ENCODE peak calls at places on chromosomes 7 and 10, in ten cellular contexts. T, W, U, P, L, M, I, B, D and K are unnamed samples.

GRCh38 chr7:116876664-116877442 is 14.5 kb downstream of the CAPZA2 start:
- DNase-seq in T (no peak), W (no peak), U (peak; percentile 79), P (no peak), L (peak; percentile 55), M (no peak), I (peak; percentile 99), B (no peak), D (no peak), K (no peak)

GRCh38 chr7:64907641-64908326 is 4.7 kb downstream of the ZNF273 start:
- DNase-seq in T (no peak), W (no peak), U (no peak), P (no peak), L (no peak), M (no peak), I (no peak), B (no peak), D (no peak), K (no peak)

GRCh38 chr10:116721991-116722392 is 20.4 kb downstream of the HSPA12A start:
- DNase-seq in T (peak; percentile 51), W (no peak), U (no peak), P (no peak), L (no peak), M (peak; percentile 61), I (no peak), B (no peak), D (no peak), K (no peak)

GRCh38 chr7:80533287-80533686 is 21.4 kb upstream of the GNAT3 start:
- DNase-seq in T (no peak), W (no peak), U (no peak), P (no peak), L (no peak), M (no peak), I (no peak), B (no peak), D (no peak), K (no peak)

GRCh38 chr7:64959072-64959747 is 31.6 kb downstream of the ZNF117 start:
- DNase-seq in T (no peak), W (no peak), U (no peak), P (no peak), L (no peak), M (no peak), I (peak; percentile 15), B (no peak), D (no peak), K (no peak)

GRCh38 chr10:3324572-3324971 is 152.0 kb upstream of the PITRM1 start:
- DNase-seq in T (no peak), W (no peak), U (no peak), P (no peak), L (no peak), M (no peak), I (no peak), B (no peak), D (no peak), K (no peak)

GRCh38 chr10:96275685-96276418 is 4.5 kb upstream of the BLNK start:
- DNase-seq in T (no peak), W (no peak), U (peak; percentile 92), P (peak; percentile 60), L (peak; percentile 73), M (no peak), I (no peak), B (no peak), D (no peak), K (no peak)

GRCh38 chr7:148503900-148504487 is 86.6 kb upstream of the C7orf33 start:
- DNase-seq in T (no peak), W (no peak), U (no peak), P (no peak), L (no peak), M (no peak), I (peak; percentile 41), B (no peak), D (no peak), K (no peak)

GRCh38 chr7:122310119-122311021 is 5.8 kb upstream of the FEZF1 start:
- DNase-seq in T (no peak), W (no peak), U (no peak), P (no peak), L (no peak), M (no peak), I (peak; percentile 38), B (peak; percentile 79), D (no peak), K (no peak)

GRCh38 chr7:12207046-12207445 is 4.0 kb upstream of the TMEM106B start:
- DNase-seq in T (no peak), W (no peak), U (peak; percentile 31), P (peak; percentile 56), L (no peak), M (no peak), I (no peak), B (no peak), D (no peak), K (no peak)

DNA sequence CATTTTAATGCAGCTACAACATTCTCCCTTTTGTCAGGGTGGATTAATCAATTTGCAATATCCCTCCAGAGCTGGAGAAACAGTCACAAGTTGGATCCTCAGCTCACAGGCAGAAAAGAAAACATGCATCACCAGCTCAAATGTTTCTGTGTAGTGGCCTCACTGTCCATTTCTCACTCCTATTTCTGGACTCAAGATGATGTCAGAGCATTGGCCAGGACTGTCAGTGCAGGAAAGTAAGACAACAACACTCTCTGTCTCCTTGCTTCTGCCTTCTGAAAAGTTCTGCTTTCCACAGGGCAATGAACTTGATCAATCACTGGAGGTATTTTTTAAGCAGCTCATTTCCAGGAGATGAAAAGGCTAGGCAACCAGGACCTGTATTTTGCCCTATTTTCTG is 8.2 kb upstream of the SVIL start:
- DNase-seq in T (peak; percentile 83), W (no peak), U (no peak), P (no peak), L (no peak), M (no peak), I (no peak), B (no peak), D (no peak), K (no peak)
- TF ChIP-seq POLR2AphosphoS5 in T (peak; percentile 75), W (peak; percentile 74), U (peak; percentile 87), P (no peak), L (no peak), M (no peak), I (no peak), B (peak; percentile 18), D (no peak), K (no peak)

GRCh38 chr10:484441-484924 is 205.0 kb downstream of the DIP2C start:
- DNase-seq in T (no peak), W (no peak), U (peak; percentile 42), P (no peak), L (peak; percentile 35), M (peak; percentile 79), I (peak; percentile 26), B (no peak), D (peak; percentile 58), K (no peak)

GRCh38 chr10:484925-485661 is 204.4 kb downstream of the DIP2C start:
- DNase-seq in T (no peak), W (no peak), U (peak; percentile 29), P (no peak), L (no peak), M (peak; percentile 76), I (peak; percentile 76), B (no peak), D (peak; percentile 49), K (no peak)

GRCh38 chr10:488081-488932 is 201.2 kb downstream of the DIP2C start:
- DNase-seq in T (no peak), W (no peak), U (peak; percentile 14), P (no peak), L (no peak), M (peak; percentile 56), I (no peak), B (no peak), D (no peak), K (no peak)

GRCh38 chr10:485776-486572 is 203.5 kb downstream of the DIP2C start:
- DNase-seq in T (peak; percentile 86), W (no peak), U (peak; percentile 23), P (no peak), L (no peak), M (peak; percentile 40), I (no peak), B (no peak), D (no peak), K (no peak)

DNA sequence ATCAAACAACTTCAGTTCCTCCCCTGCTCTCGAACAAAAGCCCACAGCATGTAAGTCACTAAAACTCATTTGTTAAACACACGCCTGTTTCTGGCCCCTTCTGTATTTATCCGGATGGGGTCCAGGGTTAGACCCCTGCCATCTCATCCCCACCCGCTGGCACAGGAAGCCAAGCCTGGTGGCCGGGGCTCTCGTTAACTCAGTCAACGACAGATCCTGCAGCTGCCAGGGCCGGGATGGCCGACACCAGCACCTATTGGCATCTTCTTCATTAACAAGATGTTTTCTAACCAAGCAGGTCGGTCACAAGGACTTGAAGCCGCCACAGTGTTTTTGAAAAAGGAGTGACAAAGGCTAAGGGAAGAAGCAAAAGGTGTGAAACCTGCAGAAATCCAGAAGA is 202.8 kb downstream of the DIP2C start:
- DNase-seq in T (no peak), W (no peak), U (peak; percentile 23), P (no peak), L (no peak), M (peak; percentile 76), I (no peak), B (no peak), D (no peak), K (no peak)
- TF ChIP-seq POLR2A in T (no peak), W (no peak), U (no peak), P (no peak), L (no peak), M (no peak), I (no peak), B (no peak), D (no peak), K (no peak)

DNA sequence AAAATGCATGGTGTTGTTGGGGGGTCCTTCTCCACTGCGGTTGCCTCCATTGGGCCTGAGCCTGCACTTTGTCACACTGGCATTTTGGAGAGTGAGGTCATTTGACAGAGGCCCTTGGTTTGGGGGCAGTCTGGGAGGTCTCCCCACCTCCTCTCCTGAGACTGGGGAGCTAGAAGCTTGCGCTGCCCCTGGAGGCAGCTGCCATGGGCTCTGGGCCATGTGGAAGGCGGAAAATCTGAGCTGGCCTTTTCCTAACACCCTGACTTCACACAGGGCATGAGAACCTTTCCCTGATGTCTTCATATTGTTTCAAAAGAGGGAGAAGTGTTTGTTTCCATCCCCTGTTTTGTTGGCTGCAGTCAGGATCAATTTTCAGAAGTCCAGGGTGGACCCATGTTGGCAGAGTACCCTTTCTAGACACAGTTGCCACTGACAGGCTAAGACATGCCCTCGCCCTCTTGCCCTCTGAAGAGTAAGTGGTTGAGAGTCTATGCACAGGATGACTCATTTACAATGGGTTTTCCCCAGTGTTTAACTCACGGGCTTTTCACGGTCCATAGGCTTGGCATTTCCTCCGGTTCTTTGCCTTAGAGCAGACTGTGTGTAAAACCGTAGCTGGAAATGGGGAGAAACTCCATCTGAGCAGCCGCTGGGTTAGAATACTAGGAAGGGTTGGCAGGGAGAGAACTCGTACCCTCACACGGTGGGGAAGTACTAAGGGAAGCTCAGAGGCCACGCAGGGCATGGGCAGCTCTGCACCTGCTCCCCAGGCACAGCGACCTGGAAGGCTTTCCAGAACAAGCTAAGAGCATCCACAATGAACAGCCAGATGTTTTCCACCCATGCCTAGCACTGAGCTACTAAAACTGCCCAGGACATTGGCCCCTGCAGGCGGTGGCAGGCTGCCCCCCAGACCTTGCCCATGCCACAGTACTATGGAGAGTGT is 655.0 kb downstream of the SDK1 start:
- DNase-seq in T (no peak), W (no peak), U (no peak), P (no peak), L (peak; percentile 14), M (no peak), I (peak; percentile 43), B (no peak), D (no peak), K (no peak)
- TF ChIP-seq POLR2AphosphoS5 in T (no peak), W (peak; percentile 45), U (no peak), P (no peak), L (no peak), M (no peak), I (no peak), B (no peak), D (no peak), K (no peak)

GRCh38 chr10:71213761-71214440 is 1.5 kb downstream of the UNC5B start:
- DNase-seq in T (no peak), W (no peak), U (no peak), P (peak; percentile 47), L (peak; percentile 41), M (peak; percentile 68), I (peak; percentile 29), B (peak; percentile 85), D (no peak), K (no peak)
- TF ChIP-seq POLR2A in T (no peak), W (no peak), U (no peak), P (no peak), L (no peak), M (no peak), I (no peak), B (no peak), D (no peak), K (no peak)